ENCODE peak calls at places on chromosomes 11 and 22, in eight cellular contexts. H is lung microvascular endothelial cell, I is GOT3, G is iPS-NIHi11, B is A549, P is dorsolateral prefrontal cortex, D is heart right ventricle, Q is kidney tubule cell. M is an unnamed sample.

GRCh38 chr11:12719221-12719620 is 45.0 kb downstream of the TEAD1 start:
- DNase-seq in P (no peak), D (no peak), G (no peak), I (no peak), H (no peak), B (no peak), Q (no peak), M (peak)

GRCh38 chr11:134240592-134240991 is 12.6 kb downstream of the THYN1 start:
- DNase-seq in D (no peak), Q (no peak), G (no peak), I (no peak), H (no peak), P (no peak), B (no peak), M (peak)

GRCh38 chr11:122833133-122833470 is 5.2 kb upstream of the CRTAM start:
- DNase-seq in B (no peak), Q (no peak), G (no peak), D (no peak), H (no peak), I (no peak), P (no peak), M (no peak)

GRCh38 chr11:59918494-59918893 is 19.7 kb upstream of the OOSP1 start:
- DNase-seq in H (peak), D (no peak), Q (peak), G (no peak), B (no peak), P (no peak), I (no peak), M (no peak)

GRCh38 chr11:90220391-90220790 is 2.5 kb downstream of the CHORDC1 start:
- DNase-seq in P (no peak), I (no peak), H (peak), D (no peak), B (peak), Q (peak), G (no peak), M (no peak)

GRCh38 chr22:41366323-41367014 is 15.3 kb upstream of the TEF start:
- DNase-seq in B (no peak), I (no peak), Q (no peak), D (no peak), H (no peak), P (no peak), G (no peak), M (no peak)

GRCh38 chr11:34379081-34379480 is 21.3 kb upstream of the ABTB2 start:
- DNase-seq in G (no peak), P (no peak), B (no peak), H (no peak), D (no peak), I (no peak), Q (peak), M (no peak)

GRCh38 chr11:104462346-104462745 is 298.4 kb upstream of the PDGFD start:
- DNase-seq in G (no peak), D (peak), Q (no peak), H (no peak), P (no peak), B (no peak), I (no peak), M (no peak)

GRCh38 chr11:58622344-58622743 is at the start of gene CNTF:
- DNase-seq in G (no peak), B (no peak), Q (peak), D (no peak), P (no peak), I (no peak), H (no peak), M (no peak)

GRCh38 chr22:30195245-30196140 is 51.1 kb downstream of the LIF start:
- DNase-seq in B (no peak), I (no peak), H (peak), G (no peak), P (no peak), Q (peak), D (peak), M (no peak)

GRCh38 chr11:108278546-108278945 is 55.7 kb downstream of the ATM start:
- DNase-seq in B (no peak), G (peak), D (peak), I (no peak), P (no peak), Q (no peak), H (no peak), M (no peak)

GRCh38 chr22:41022470-41023298 is 69.7 kb upstream of the EP300 start:
- DNase-seq in P (peak), D (peak), B (peak), I (no peak), Q (peak), G (peak), H (peak), M (peak)

GRCh38 chr11:45897556-45897955 is 9.5 kb downstream of the FREY1 start:
- DNase-seq in Q (no peak), D (no peak), P (no peak), I (no peak), B (no peak), G (no peak), H (no peak), M (no peak)

GRCh38 chr11:119284344-119285157 is 32.4 kb downstream of the MCAM start:
- DNase-seq in B (peak), I (no peak), D (no peak), H (peak), G (peak), P (no peak), Q (peak), M (no peak)

GRCh38 chr11:114176321-114176720 is 116.8 kb downstream of the ZBTB16 start:
- DNase-seq in H (no peak), P (no peak), Q (no peak), D (no peak), I (no peak), G (no peak), B (no peak), M (no peak)

GRCh38 chr11:74839445-74839844 is 90.8 kb downstream of the RNF169 start:
- DNase-seq in D (no peak), Q (no peak), P (no peak), H (no peak), B (no peak), I (no peak), G (no peak), M (no peak)

GRCh38 chr11:132405728-132406127 is 1035.3 kb downstream of the NTM start:
- DNase-seq in D (no peak), I (no peak), P (no peak), G (peak), B (no peak), Q (no peak), H (no peak), M (no peak)

M was measured in islet precursor cell.